ENCODE peak calls at places on chromosomes 1 and 21, in nine cellular contexts. Y, G, D, E, P, Z, W, O and N are unnamed samples.

GRCh38 chr1:212062832-212063438 is 27.4 kb downstream of the DTL start:
- DNase-seq in Y (peak; percentile 43), G (peak; percentile 57), D (peak; percentile 47), E (peak; percentile 49), P (peak; percentile 22), Z (no peak), W (no peak), O (peak; percentile 46), N (peak; percentile 55)

GRCh38 chr1:161681879-161682278 is 18.9 kb downstream of the FCGR2B start:
- DNase-seq in Y (no peak), G (no peak), D (no peak), E (no peak), P (no peak), Z (no peak), W (no peak), O (no peak), N (no peak)

GRCh38 chr1:89487972-89488371 is 36.7 kb upstream of the LRRC8B start:
- DNase-seq in Y (no peak), G (no peak), D (no peak), E (peak; percentile 65), P (no peak), Z (no peak), W (no peak), O (no peak), N (no peak)

GRCh38 chr1:228490120-228491078 is 3.2 kb downstream of the RNF187 start:
- DNase-seq in Y (no peak), G (no peak), D (no peak), E (no peak), P (peak; percentile 6), Z (no peak), W (no peak), O (no peak), N (peak; percentile 26)

GRCh38 chr1:169348356-169349036 is 19.1 kb downstream of the NME7 start:
- DNase-seq in Y (peak; percentile 28), G (peak; percentile 74), D (peak; percentile 43), E (peak; percentile 63), P (peak; percentile 57), Z (no peak), W (no peak), O (peak; percentile 37), N (peak; percentile 65)

GRCh38 chr1:183580281-183580682 is 10.0 kb downstream of the NCF2 start:
- DNase-seq in Y (no peak), G (peak; percentile 49), D (no peak), E (peak; percentile 68), P (peak; percentile 48), Z (peak; percentile 23), W (no peak), O (no peak), N (peak; percentile 71)

GRCh38 chr1:118985611-118986290 is 2.4 kb downstream of the TBX15 start:
- DNase-seq in Y (no peak), G (no peak), D (no peak), E (no peak), P (no peak), Z (no peak), W (no peak), O (peak; percentile 11), N (no peak)

GRCh38 chr21:45312296-45312695 is 24.6 kb upstream of the POFUT2 start:
- DNase-seq in Y (no peak), G (no peak), D (no peak), E (no peak), P (no peak), Z (no peak), W (no peak), O (no peak), N (no peak)

GRCh38 chr1:97137862-97138514 is 416.4 kb downstream of the PTBP2 start:
- DNase-seq in Y (no peak), G (peak; percentile 95), D (peak; percentile 22), E (peak; percentile 72), P (peak; percentile 37), Z (no peak), W (no peak), O (peak; percentile 35), N (peak; percentile 66)

GRCh38 chr1:207798847-207799246 is 47.0 kb downstream of the CD46 start:
- DNase-seq in Y (no peak), G (no peak), D (no peak), E (peak; percentile 63), P (no peak), Z (no peak), W (no peak), O (no peak), N (no peak)

GRCh38 chr1:153387785-153388184 is 3.1 kb downstream of the S100A8 start:
- DNase-seq in Y (no peak), G (no peak), D (no peak), E (no peak), P (no peak), Z (no peak), W (no peak), O (no peak), N (no peak)

DNA sequence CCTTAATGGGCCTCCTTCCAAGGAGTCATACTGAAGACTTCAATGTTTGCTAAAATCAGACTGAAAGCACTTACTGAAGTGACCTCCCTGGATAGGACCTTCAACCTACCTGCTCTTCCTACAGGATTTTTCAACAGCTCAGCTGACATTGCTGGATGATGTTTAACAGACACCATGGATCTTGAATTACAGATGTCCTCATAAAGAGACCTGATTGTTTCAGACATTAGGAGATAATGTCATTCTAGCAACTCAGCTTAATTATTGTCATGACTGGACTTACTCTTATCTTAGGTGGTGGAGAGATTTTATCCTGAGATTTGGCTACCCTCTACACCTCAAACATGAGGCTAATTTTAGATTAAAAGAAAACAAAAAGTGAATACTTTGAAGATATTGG is 73.9 kb upstream of the SDC3 start:
- DNase-seq in Y (no peak), G (no peak), D (no peak), E (no peak), P (no peak), Z (no peak), W (no peak), O (no peak), N (no peak)
- TF ChIP-seq MAX in Y (no peak), G (no peak), D (no peak), E (no peak), P (no peak), Z (no peak), W (no peak), O (no peak), N (no peak)

DNA sequence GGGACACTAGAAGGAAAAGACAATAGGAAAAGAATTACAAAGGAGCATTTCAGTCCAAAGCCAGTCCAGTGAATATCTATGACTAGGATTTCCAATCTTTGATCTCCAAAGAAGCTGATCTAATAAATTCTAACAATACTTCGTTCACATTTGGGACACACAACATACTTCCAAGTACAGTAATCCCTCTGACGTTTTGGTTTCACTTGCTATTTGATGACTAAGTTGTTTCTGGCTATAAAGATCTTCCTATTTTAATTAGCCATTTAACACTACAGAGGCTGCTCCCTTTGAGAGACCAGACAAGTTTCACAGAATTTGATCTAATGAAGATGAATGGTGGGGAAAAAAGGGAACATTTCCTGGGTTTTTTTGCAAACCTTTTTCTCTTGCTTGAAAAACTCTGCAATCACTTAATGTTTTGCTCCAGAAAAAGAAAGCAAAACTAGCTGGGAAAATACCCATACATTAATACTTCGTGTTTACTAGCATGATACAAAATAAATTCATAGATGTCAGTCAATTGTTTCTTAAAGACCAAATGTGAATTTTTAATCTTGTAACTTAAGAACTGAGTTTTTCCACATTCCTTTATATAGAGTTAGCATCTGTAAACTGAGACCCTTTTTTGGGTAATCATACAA is 27.9 kb upstream of the GLIS1 start:
- DNase-seq in Y (no peak), G (peak; percentile 69), D (no peak), E (no peak), P (no peak), Z (no peak), W (no peak), O (no peak), N (no peak)
- TF ChIP-seq MAX in Y (no peak), G (no peak), D (no peak), E (no peak), P (no peak), Z (no peak), W (no peak), O (no peak), N (no peak)

GRCh38 chr1:192592493-192592892 is 16.9 kb downstream of the RGS1 start:
- DNase-seq in Y (no peak), G (no peak), D (no peak), E (no peak), P (no peak), Z (no peak), W (no peak), O (no peak), N (no peak)

GRCh38 chr1:192600264-192600663 is 24.7 kb downstream of the RGS1 start:
- DNase-seq in Y (no peak), G (no peak), D (no peak), E (no peak), P (no peak), Z (no peak), W (no peak), O (no peak), N (no peak)

GRCh38 chr1:192598589-192598988 is 23.0 kb downstream of the RGS1 start:
- DNase-seq in Y (no peak), G (no peak), D (no peak), E (no peak), P (no peak), Z (no peak), W (no peak), O (no peak), N (no peak)

GRCh38 chr1:192592981-192593683 is 17.6 kb downstream of the RGS1 start:
- DNase-seq in Y (no peak), G (peak; percentile 62), D (no peak), E (no peak), P (no peak), Z (no peak), W (no peak), O (no peak), N (no peak)

DNA sequence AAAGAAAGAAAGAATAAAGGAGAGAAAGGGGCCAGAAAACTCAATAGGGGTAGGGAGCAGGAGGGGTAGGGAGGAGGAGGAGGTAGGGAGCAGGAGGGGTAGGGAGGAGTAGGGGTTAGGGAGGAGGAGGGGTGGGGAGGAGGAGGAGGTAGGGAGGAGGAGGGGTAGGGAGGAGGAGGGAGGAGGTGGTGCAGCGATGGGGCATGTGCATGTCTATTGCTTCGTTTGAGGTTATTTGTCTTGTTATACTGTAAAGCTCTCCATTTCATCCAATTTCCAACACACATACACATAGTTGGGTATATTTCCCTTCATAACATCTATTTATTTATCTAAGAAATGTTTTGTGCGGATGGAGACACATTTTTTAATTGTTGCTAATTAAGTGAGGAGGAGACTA is 19.7 kb downstream of the RGS1 start:
- DNase-seq in Y (no peak), G (no peak), D (no peak), E (no peak), P (no peak), Z (no peak), W (no peak), O (no peak), N (no peak)
- TF ChIP-seq MAX in Y (no peak), G (no peak), D (no peak), E (no peak), P (no peak), Z (no peak), W (no peak), O (no peak), N (no peak)

DNA sequence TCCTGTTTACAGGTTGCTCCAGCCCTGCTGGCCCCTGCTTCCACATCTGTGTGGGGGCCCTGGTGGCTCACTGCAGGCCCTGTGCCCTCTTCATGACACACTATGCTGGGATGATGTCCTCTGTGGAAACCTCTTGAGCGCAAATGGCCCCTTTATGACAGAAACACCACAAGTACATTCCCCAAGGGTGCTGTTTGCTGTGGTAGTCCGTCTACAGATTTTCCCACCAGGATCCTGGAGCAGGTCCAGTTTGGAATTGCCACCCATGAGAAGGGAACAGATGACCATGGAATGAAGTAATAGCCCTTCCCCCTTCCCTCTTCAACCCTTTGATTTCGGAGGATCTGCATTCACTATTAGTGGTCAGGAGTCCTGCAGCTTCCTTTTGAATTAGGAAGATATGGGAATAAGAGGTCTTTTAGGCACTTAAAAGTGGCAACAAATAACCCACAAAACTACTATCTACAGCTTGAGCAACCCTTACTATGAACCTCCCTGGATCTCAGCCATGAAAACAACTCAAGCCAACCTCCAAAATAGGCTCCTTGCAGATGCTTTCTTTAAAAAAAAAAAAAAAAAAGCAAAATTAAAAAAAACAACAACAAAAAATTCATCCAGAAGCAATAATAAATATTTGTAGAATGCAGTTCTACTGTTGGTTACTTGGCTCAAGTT is 121.9 kb upstream of the TSPAN2 start:
- DNase-seq in Y (no peak), G (no peak), D (no peak), E (no peak), P (no peak), Z (no peak), W (no peak), O (no peak), N (no peak)
- TF ChIP-seq MAX in Y (no peak), G (no peak), D (no peak), E (no peak), P (no peak), Z (no peak), W (no peak), O (no peak), N (no peak)